ENCODE peak calls at places on chromosome 5, in seven cellular contexts. One of them, this sample, is unnamed.

GRCh38 chr5:43215073-43215631 is 23.1 kb downstream of the NIM1K start:
- DNase-seq in heart left ventricle: no peak
- DNase-seq in type B pancreatic cell: no peak
- DNase-seq in neural crest cell: no peak
- DNase-seq in GM12865: no peak
- DNase-seq in AG09319: no peak
- DNase-seq in Calu3: no peak
- DNase-seq in this sample: no peak

GRCh38 chr5:127608077-127608660 is 40.7 kb upstream of the CTXN3 start:
- DNase-seq in type B pancreatic cell: no peak
- DNase-seq in GM12865: no peak
- DNase-seq in neural crest cell: no peak
- DNase-seq in Calu3: no peak
- DNase-seq in heart left ventricle: no peak
- DNase-seq in AG09319: no peak
- DNase-seq in this sample: no peak

GRCh38 chr5:134289509-134290113 is 63.7 kb upstream of the PPP2CA start:
- DNase-seq in neural crest cell: peak
- DNase-seq in Calu3: peak
- DNase-seq in AG09319: peak
- DNase-seq in GM12865: peak
- DNase-seq in heart left ventricle: peak
- DNase-seq in type B pancreatic cell: no peak
- DNase-seq in this sample: peak

GRCh38 chr5:42641321-42642005 is 115.2 kb upstream of the CCDC152 start:
- DNase-seq in neural crest cell: no peak
- DNase-seq in AG09319: no peak
- DNase-seq in GM12865: no peak
- DNase-seq in heart left ventricle: no peak
- DNase-seq in type B pancreatic cell: no peak
- DNase-seq in Calu3: no peak
- DNase-seq in this sample: no peak

GRCh38 chr5:158538506-158539074 is 561.1 kb downstream of the EBF1 start:
- DNase-seq in neural crest cell: no peak
- DNase-seq in type B pancreatic cell: no peak
- DNase-seq in heart left ventricle: peak
- DNase-seq in Calu3: no peak
- DNase-seq in AG09319: no peak
- DNase-seq in GM12865: peak
- DNase-seq in this sample: peak

GRCh38 chr5:107508083-107508482 is 162.7 kb downstream of the EFNA5 start:
- DNase-seq in Calu3: no peak
- DNase-seq in AG09319: no peak
- DNase-seq in neural crest cell: no peak
- DNase-seq in heart left ventricle: no peak
- DNase-seq in GM12865: no peak
- DNase-seq in type B pancreatic cell: no peak
- DNase-seq in this sample: no peak

GRCh38 chr5:54717870-54718269 is 200.3 kb downstream of the SNX18 start:
- DNase-seq in heart left ventricle: no peak
- DNase-seq in GM12865: peak
- DNase-seq in AG09319: no peak
- DNase-seq in neural crest cell: no peak
- DNase-seq in type B pancreatic cell: no peak
- DNase-seq in Calu3: no peak
- DNase-seq in this sample: peak

GRCh38 chr5:148012806-148013205 is 51.0 kb upstream of the SPINK5 start:
- DNase-seq in neural crest cell: no peak
- DNase-seq in GM12865: no peak
- DNase-seq in Calu3: no peak
- DNase-seq in type B pancreatic cell: no peak
- DNase-seq in AG09319: no peak
- DNase-seq in heart left ventricle: no peak
- DNase-seq in this sample: no peak

GRCh38 chr5:137641148-137641547 is 94.7 kb downstream of the KLHL3 start:
- DNase-seq in type B pancreatic cell: no peak
- DNase-seq in heart left ventricle: no peak
- DNase-seq in neural crest cell: no peak
- DNase-seq in Calu3: no peak
- DNase-seq in AG09319: no peak
- DNase-seq in GM12865: no peak
- DNase-seq in this sample: no peak

GRCh38 chr5:131758520-131758900 is 38.3 kb downstream of the FNIP1 start:
- DNase-seq in Calu3: no peak
- DNase-seq in type B pancreatic cell: no peak
- DNase-seq in heart left ventricle: no peak
- DNase-seq in AG09319: no peak
- DNase-seq in GM12865: no peak
- DNase-seq in neural crest cell: no peak
- DNase-seq in this sample: no peak

GRCh38 chr5:150262502-150262901 is 27.1 kb downstream of the CAMK2A start:
- DNase-seq in AG09319: no peak
- DNase-seq in Calu3: no peak
- DNase-seq in GM12865: no peak
- DNase-seq in heart left ventricle: no peak
- DNase-seq in type B pancreatic cell: no peak
- DNase-seq in neural crest cell: no peak
- DNase-seq in this sample: no peak

GRCh38 chr5:133393776-133394476 is 218.4 kb downstream of the FSTL4 start:
- DNase-seq in neural crest cell: no peak
- DNase-seq in AG09319: no peak
- DNase-seq in type B pancreatic cell: peak
- DNase-seq in GM12865: no peak
- DNase-seq in heart left ventricle: peak
- DNase-seq in Calu3: no peak
- DNase-seq in this sample: no peak

GRCh38 chr5:93926831-93927600 is 185.6 kb upstream of the POU5F2 start:
- DNase-seq in GM12865: no peak
- DNase-seq in AG09319: no peak
- DNase-seq in neural crest cell: no peak
- DNase-seq in heart left ventricle: no peak
- DNase-seq in type B pancreatic cell: no peak
- DNase-seq in Calu3: no peak
- DNase-seq in this sample: no peak

DNA sequence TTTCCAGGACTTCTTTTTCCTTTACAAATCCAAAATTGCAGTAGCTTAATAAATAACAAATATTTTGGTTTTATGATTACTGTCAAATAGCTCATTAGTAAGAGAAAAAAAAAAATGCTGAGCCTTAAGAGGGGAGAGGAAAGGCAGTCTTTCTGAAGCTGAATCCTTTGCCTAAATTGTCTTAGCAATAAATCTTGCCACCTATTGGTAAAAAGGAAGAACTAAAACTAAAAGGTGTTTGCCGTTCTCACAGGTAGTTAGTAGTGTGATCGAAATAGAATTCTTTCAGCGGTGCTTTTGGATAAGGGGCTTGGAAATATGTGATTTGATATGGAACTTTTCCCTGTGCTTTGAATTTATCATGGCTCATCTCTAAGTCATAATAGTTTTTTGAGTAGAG is 31.2 kb downstream of the PIK3R1 start:
- DNase-seq in Calu3: no peak
- DNase-seq in neural crest cell: no peak
- DNase-seq in GM12865: peak
- DNase-seq in type B pancreatic cell: no peak
- DNase-seq in heart left ventricle: no peak
- DNase-seq in AG09319: no peak
- DNase-seq in this sample: peak
- TF ChIP-seq CTCF in Calu3: no peak
- TF ChIP-seq CTCF in neural crest cell: peak
- TF ChIP-seq CTCF in GM12865: peak
- TF ChIP-seq CTCF in type B pancreatic cell: peak
- TF ChIP-seq CTCF in heart left ventricle: no peak
- TF ChIP-seq CTCF in AG09319: no peak
- TF ChIP-seq CTCF in this sample: no peak

DNA sequence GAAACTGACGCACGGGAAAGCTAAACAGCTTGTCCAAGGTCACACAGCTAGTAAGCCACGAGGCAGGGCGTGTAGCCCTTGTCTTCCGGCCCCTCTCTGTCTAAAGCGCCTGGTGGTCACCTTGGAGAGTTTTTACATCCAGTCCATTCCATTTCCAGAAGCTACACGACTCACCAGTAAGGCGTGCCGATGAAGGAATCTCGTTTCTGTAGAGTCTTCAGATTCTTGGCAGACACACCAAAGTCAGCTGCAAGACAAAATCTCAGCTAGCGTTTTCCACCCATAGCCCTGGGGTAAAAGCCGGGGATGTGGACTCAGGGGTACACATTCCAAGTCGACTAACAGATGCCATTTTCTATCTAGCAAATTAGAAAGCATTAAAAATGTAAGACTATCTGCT is 80.4 kb downstream of the STK10 start:
- DNase-seq in GM12865: no peak
- DNase-seq in AG09319: peak
- DNase-seq in type B pancreatic cell: no peak
- DNase-seq in neural crest cell: no peak
- DNase-seq in Calu3: no peak
- DNase-seq in heart left ventricle: no peak
- DNase-seq in this sample: no peak
- TF ChIP-seq CTCF in GM12865: no peak
- TF ChIP-seq CTCF in AG09319: no peak
- TF ChIP-seq CTCF in type B pancreatic cell: no peak
- TF ChIP-seq CTCF in neural crest cell: no peak
- TF ChIP-seq CTCF in Calu3: no peak
- TF ChIP-seq CTCF in heart left ventricle: no peak
- TF ChIP-seq CTCF in this sample: no peak

GRCh38 chr5:98769256-98770157 is 4.0 kb upstream of the RGMB start:
- DNase-seq in heart left ventricle: peak
- DNase-seq in neural crest cell: peak
- DNase-seq in type B pancreatic cell: no peak
- DNase-seq in Calu3: peak
- DNase-seq in GM12865: peak
- DNase-seq in AG09319: peak
- DNase-seq in this sample: peak
- TF ChIP-seq CTCF in heart left ventricle: peak
- TF ChIP-seq CTCF in neural crest cell: peak
- TF ChIP-seq CTCF in type B pancreatic cell: peak
- TF ChIP-seq CTCF in Calu3: no peak
- TF ChIP-seq CTCF in GM12865: no peak
- TF ChIP-seq CTCF in AG09319: no peak
- TF ChIP-seq CTCF in this sample: peak

DNA sequence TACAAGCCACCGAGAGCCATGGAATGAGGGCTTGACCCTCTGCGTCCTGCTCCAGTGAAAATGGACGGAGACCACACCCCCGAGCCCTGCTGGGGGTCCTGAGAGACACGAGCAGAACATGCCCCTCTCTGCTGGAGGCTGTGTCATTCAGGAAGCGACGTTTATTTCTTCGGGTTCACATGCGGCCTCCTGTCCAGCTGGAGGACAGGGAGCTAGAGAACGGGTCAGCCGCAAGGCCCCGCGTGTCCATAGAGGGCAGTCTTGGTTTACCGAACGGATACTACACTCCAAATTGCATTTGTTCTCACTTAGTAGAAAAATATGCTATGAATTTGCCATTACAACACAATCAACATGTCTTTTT is 36.1 kb downstream of the MRPL36 start:
- DNase-seq in type B pancreatic cell: peak
- DNase-seq in GM12865: peak
- DNase-seq in neural crest cell: peak
- DNase-seq in AG09319: peak
- DNase-seq in Calu3: peak
- DNase-seq in heart left ventricle: peak
- DNase-seq in this sample: peak
- TF ChIP-seq CTCF in type B pancreatic cell: peak
- TF ChIP-seq CTCF in GM12865: peak
- TF ChIP-seq CTCF in neural crest cell: peak
- TF ChIP-seq CTCF in AG09319: peak
- TF ChIP-seq CTCF in Calu3: peak
- TF ChIP-seq CTCF in heart left ventricle: peak
- TF ChIP-seq CTCF in this sample: peak

GRCh38 chr5:10737880-10738279 is 23.2 kb downstream of the DAP start:
- DNase-seq in Calu3: no peak
- DNase-seq in neural crest cell: no peak
- DNase-seq in AG09319: no peak
- DNase-seq in heart left ventricle: no peak
- DNase-seq in type B pancreatic cell: no peak
- DNase-seq in GM12865: no peak
- DNase-seq in this sample: no peak

GRCh38 chr5:10740384-10740783 is 20.6 kb downstream of the DAP start:
- DNase-seq in Calu3: no peak
- DNase-seq in AG09319: no peak
- DNase-seq in heart left ventricle: no peak
- DNase-seq in type B pancreatic cell: no peak
- DNase-seq in GM12865: no peak
- DNase-seq in neural crest cell: no peak
- DNase-seq in this sample: no peak

GRCh38 chr5:10745133-10745532 is 15.9 kb downstream of the DAP start:
- DNase-seq in AG09319: no peak
- DNase-seq in GM12865: no peak
- DNase-seq in type B pancreatic cell: no peak
- DNase-seq in neural crest cell: no peak
- DNase-seq in Calu3: no peak
- DNase-seq in heart left ventricle: no peak
- DNase-seq in this sample: no peak

GRCh38 chr5:10744681-10745080 is 16.4 kb downstream of the DAP start:
- DNase-seq in AG09319: no peak
- DNase-seq in type B pancreatic cell: no peak
- DNase-seq in heart left ventricle: no peak
- DNase-seq in neural crest cell: no peak
- DNase-seq in GM12865: no peak
- DNase-seq in Calu3: no peak
- DNase-seq in this sample: no peak

DNA sequence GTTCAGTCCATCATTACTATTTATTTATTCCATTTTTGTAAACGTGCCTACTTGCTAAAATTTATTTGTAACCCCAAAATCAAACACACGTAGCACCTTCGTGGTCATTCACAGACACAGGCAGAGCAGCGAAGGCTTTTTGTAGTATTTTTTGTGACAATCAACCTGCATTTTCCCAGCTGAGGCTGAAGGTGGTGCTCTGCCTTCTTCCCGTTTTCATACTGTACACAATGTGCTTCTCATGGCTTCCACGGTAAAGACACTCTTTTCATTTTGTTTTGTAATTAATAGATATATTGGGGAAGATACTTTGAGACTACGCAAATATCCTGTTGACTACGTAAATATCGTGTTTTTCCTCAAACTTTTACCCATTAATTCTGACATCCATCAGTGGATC is 19.4 kb downstream of the DAP start:
- DNase-seq in GM12865: no peak
- DNase-seq in AG09319: no peak
- DNase-seq in Calu3: no peak
- DNase-seq in neural crest cell: no peak
- DNase-seq in type B pancreatic cell: no peak
- DNase-seq in heart left ventricle: no peak
- DNase-seq in this sample: no peak
- TF ChIP-seq CTCF in GM12865: no peak
- TF ChIP-seq CTCF in AG09319: no peak
- TF ChIP-seq CTCF in Calu3: no peak
- TF ChIP-seq CTCF in neural crest cell: no peak
- TF ChIP-seq CTCF in type B pancreatic cell: no peak
- TF ChIP-seq CTCF in heart left ventricle: no peak
- TF ChIP-seq CTCF in this sample: no peak